ENCODE peak calls at places on chromosomes 4 and X, in ten cellular contexts. A is CD8-positive, alpha-beta memory T cell; D is psoas muscle; C is body of pancreas; B is esophagus muscularis mucosa; J is SJSA1; K is heart right ventricle; G is kidney; Z is AG04450; U is breast epithelium. T is an unnamed sample.
A peak's percentile ranks its signal among the peaks of the same experiment; 100 is the strongest.

GRCh38 chr4:125681240-125681639 is 366.5 kb downstream of the FAT4 start:
- DNase-seq in A (no peak), D (no peak), C (peak; percentile 13), B (no peak), J (no peak), K (no peak), G (no peak), Z (no peak), U (no peak), T (no peak)

GRCh38 chrX:143635915-143636314 is at the start of gene SLITRK4:
- DNase-seq in A (no peak), D (no peak), C (peak; percentile 10), B (no peak), J (no peak), K (no peak), G (no peak), Z (no peak), U (no peak), T (peak; percentile 65)

GRCh38 chr4:107319386-107319785 is 283.3 kb upstream of the DKK2 start:
- DNase-seq in A (no peak), D (no peak), C (no peak), B (no peak), J (no peak), K (no peak), G (no peak), Z (no peak), U (no peak), T (no peak)

GRCh38 chrX:41634284-41634683 is 54.5 kb upstream of the GPR34 start:
- DNase-seq in A (no peak), D (no peak), C (peak; percentile 14), B (no peak), J (no peak), K (no peak), G (no peak), Z (no peak), U (no peak), T (no peak)

GRCh38 chr4:105022811-105023667 is 123.6 kb upstream of the TET2 start:
- DNase-seq in A (no peak), D (no peak), C (no peak), B (no peak), J (no peak), K (no peak), G (no peak), Z (no peak), U (no peak), T (no peak)

GRCh38 chr4:123976875-123977274 is 580.3 kb downstream of the SPRY1 start:
- DNase-seq in A (no peak), D (no peak), C (no peak), B (no peak), J (no peak), K (no peak), G (no peak), Z (no peak), U (no peak), T (no peak)

GRCh38 chr4:88440146-88440545 is 16.8 kb upstream of the HERC5 start:
- DNase-seq in A (no peak), D (no peak), C (no peak), B (no peak), J (no peak), K (no peak), G (no peak), Z (no peak), U (no peak), T (no peak)

GRCh38 chr4:15740764-15741404 is 37.2 kb upstream of the CD38 start:
- DNase-seq in A (no peak), D (no peak), C (no peak), B (no peak), J (no peak), K (no peak), G (no peak), Z (no peak), U (no peak), T (no peak)

GRCh38 chr4:70392057-70392776 is 5.5 kb upstream of the OPRPN start:
- DNase-seq in A (no peak), D (no peak), C (no peak), B (no peak), J (no peak), K (no peak), G (no peak), Z (no peak), U (no peak), T (no peak)

GRCh38 chr4:39032218-39033085 is at the start of gene TMEM156:
- DNase-seq in A (peak; percentile 70), D (no peak), C (no peak), B (no peak), J (peak; percentile 69), K (no peak), G (no peak), Z (no peak), U (no peak), T (no peak)

GRCh38 chr4:122522944-122523343 is 66.4 kb upstream of the IL2 start:
- DNase-seq in A (no peak), D (no peak), C (no peak), B (no peak), J (no peak), K (no peak), G (no peak), Z (no peak), U (no peak), T (no peak)

GRCh38 chrX:40996886-40997530 is 88.2 kb upstream of the USP9X start:
- DNase-seq in A (no peak), D (no peak), C (peak; percentile 44), B (no peak), J (peak; percentile 37), K (no peak), G (no peak), Z (no peak), U (no peak), T (no peak)

GRCh38 chr4:72677265-72677664 is 108.2 kb upstream of the ADAMTS3 start:
- DNase-seq in A (no peak), D (no peak), C (peak; percentile 15), B (no peak), J (no peak), K (no peak), G (no peak), Z (no peak), U (no peak), T (no peak)

GRCh38 chrX:106862972-106863688 is 40.0 kb downstream of the RIPPLY1 start:
- DNase-seq in A (no peak), D (no peak), C (peak; percentile 5), B (no peak), J (no peak), K (no peak), G (no peak), Z (no peak), U (no peak), T (no peak)

GRCh38 chrX:136759968-136760367 is 20.8 kb downstream of the ARHGEF6 start:
- DNase-seq in A (no peak), D (no peak), C (peak; percentile 6), B (no peak), J (no peak), K (no peak), G (no peak), Z (no peak), U (no peak), T (no peak)

GRCh38 chr4:97475621-97476020 is 667.7 kb downstream of the STPG2 start:
- DNase-seq in A (no peak), D (no peak), C (no peak), B (no peak), J (no peak), K (no peak), G (no peak), Z (no peak), U (no peak), T (no peak)
- H3K9me3 ChIP-seq in A (no peaks in the 10 kb centered on the region), D (no peaks in the 10 kb centered on the region), C (no peaks in the 10 kb centered on the region), B (no peaks in the 10 kb centered on the region), J (no peaks in the 10 kb centered on the region), K (no peaks in the 10 kb centered on the region), G (no peaks in the 10 kb centered on the region), Z (peaks cover 2% of the 10 kb centered on the region), U (no peaks in the 10 kb centered on the region), T (no peaks in the 10 kb centered on the region)

GRCh38 chrX:42941671-42942070 is 163.7 kb upstream of the PPP1R2C start:
- DNase-seq in A (no peak), D (no peak), C (no peak), B (no peak), J (no peak), K (no peak), G (no peak), Z (no peak), U (no peak), T (no peak)
- H3K27ac ChIP-seq in A (no peak overlapping the region), D (no peak overlapping the region), C (no peak overlapping the region), B (no peak overlapping the region), J (no peak overlapping the region), K (peak overlapping the region; percentile 73), G (no peak overlapping the region), Z (no peak overlapping the region), U (no peak overlapping the region), T (no peak overlapping the region)

DNA sequence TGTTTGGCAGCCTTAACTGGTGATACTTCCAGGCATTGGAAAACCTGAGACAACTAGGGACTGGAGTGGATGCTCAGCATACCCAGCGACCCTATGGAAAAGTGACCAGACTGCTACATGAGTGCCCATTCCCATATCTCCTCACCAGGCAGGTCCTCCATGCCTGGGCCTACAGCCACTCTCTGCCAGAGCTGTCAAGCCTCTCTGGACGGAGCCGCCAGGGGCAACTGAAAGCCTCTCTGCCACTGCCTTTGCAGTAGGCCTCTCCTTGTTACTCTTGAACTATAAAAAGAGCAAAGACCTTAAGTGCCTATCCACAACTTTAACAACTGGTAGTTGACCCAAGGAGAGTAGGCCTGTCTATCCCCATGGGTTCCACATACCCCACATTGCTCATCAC is 20.2 kb upstream of the FAAH2 start:
- DNase-seq in A (no peak), D (peak; percentile 30), C (no peak), B (no peak), J (no peak), K (no peak), G (no peak), Z (no peak), U (no peak), T (no peak)
- H3K9me3 ChIP-seq in A (no peaks in the 10 kb centered on the region), D (peaks cover 34% of the 10 kb centered on the region), C (no peaks in the 10 kb centered on the region), B (peaks cover 11% of the 10 kb centered on the region), J (no peaks in the 10 kb centered on the region), K (no peaks in the 10 kb centered on the region), G (no peaks in the 10 kb centered on the region), Z (peaks cover 8% of the 10 kb centered on the region), U (peaks cover 15% of the 10 kb centered on the region), T (peaks cover 2% of the 10 kb centered on the region)

DNA sequence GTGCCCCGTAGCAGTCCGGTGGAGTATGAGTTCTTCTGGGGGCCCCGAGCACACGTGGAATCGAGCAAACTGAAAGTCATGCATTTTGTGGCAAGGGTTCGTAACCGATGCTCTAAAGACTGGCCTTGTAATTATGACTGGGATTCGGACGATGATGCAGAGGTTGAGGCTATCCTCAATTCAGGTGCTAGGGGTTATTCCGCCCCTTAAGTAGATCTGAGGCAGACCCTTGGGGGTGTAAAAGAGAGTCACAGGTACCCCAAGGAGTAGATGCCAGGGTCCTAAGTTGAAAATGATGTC is 848 bp downstream of the MAGEH1 start:
- DNase-seq in A (no peak), D (no peak), C (no peak), B (no peak), J (no peak), K (no peak), G (no peak), Z (no peak), U (no peak), T (no peak)
- H3K27ac ChIP-seq in A (peak overlapping the region; percentile 78), D (no peak overlapping the region), C (no peak overlapping the region), B (peak overlapping the region; percentile 86), J (no peak overlapping the region), K (peak overlapping the region; percentile 87), G (no peak overlapping the region), Z (peak overlapping the region; percentile 89), U (peak overlapping the region; percentile 67), T (peak overlapping the region; percentile 95)

T was measured in aorta.